ENCODE peak calls at places on chromosomes 4 and X, in five cellular contexts. R is frontal cortex; A is myocyte; T is cerebellar cortex; E is naive thymus-derived CD8-positive, alpha-beta T cell. P is an unnamed sample.

GRCh38 chr4:142940614-142941013 is 94.5 kb upstream of the INPP4B start:
- DNase-seq in R (no peak), A (peak; percentile 56), T (no peak), E (no peak), P (peak; percentile 76)

GRCh38 chrX:41377624-41378023 is 43.7 kb downstream of the DDX3X start:
- DNase-seq in R (no peak), A (no peak), T (no peak), E (no peak), P (no peak)

GRCh38 chr4:40579983-40580382 is 49.7 kb downstream of the RBM47 start:
- DNase-seq in R (no peak), A (no peak), T (no peak), E (no peak), P (no peak)

GRCh38 chr4:52712991-52713275 is 38.3 kb downstream of the ERVMER34-1 start:
- DNase-seq in R (peak; percentile 19), A (peak; percentile 58), T (no peak), E (no peak), P (no peak)

GRCh38 chrX:9785252-9785943 is 831 bp upstream of the SHROOM2 start:
- DNase-seq in R (no peak), A (no peak), T (no peak), E (no peak), P (no peak)

GRCh38 chrX:9659571-9660195 is 106.0 kb downstream of the GPR143 start:
- DNase-seq in R (no peak), A (no peak), T (no peak), E (no peak), P (no peak)

GRCh38 chrX:136272325-136272724 is 21.1 kb upstream of the MAP7D3 start:
- DNase-seq in R (no peak), A (peak; percentile 25), T (no peak), E (no peak), P (no peak)

GRCh38 chr4:83386931-83387897 is 52.6 kb upstream of the HPSE start:
- DNase-seq in R (no peak), A (no peak), T (no peak), E (no peak), P (no peak)

GRCh38 chr4:168840988-168841681 is 168.9 kb downstream of the CBR4 start:
- DNase-seq in R (no peak), A (peak; percentile 70), T (peak; percentile 62), E (no peak), P (no peak)

GRCh38 chr4:161466321-161466720 is 697.5 kb downstream of the FSTL5 start:
- DNase-seq in R (no peak), A (no peak), T (no peak), E (no peak), P (no peak)